ENCODE peak calls at places on chromosomes 3 and 15, in four cellular contexts. L is gastrocnemius medialis, J is astrocyte of the cerebellum, C is cardiac fibroblast. U is an unnamed sample.

GRCh38 chr3:86794336-86795065 is 196.4 kb downstream of the VGLL3 start:
- DNase-seq in L (no peak), J (no peak), C (peak), U (no peak)

GRCh38 chr3:132654190-132654589 is 5.4 kb downstream of the ACAD11 start:
- DNase-seq in L (no peak), J (no peak), C (no peak), U (no peak)

GRCh38 chr15:81174125-81174524 is 22.6 kb upstream of the IL16 start:
- DNase-seq in L (no peak), J (no peak), C (no peak), U (no peak)

GRCh38 chr3:145983101-145983500 is 177.9 kb downstream of the PLOD2 start:
- DNase-seq in L (no peak), J (no peak), C (no peak), U (no peak)

GRCh38 chr3:3464131-3464530 is 284.6 kb upstream of the CRBN start:
- DNase-seq in L (no peak), J (no peak), C (no peak), U (no peak)

GRCh38 chr3:36210840-36211655 is 169.3 kb upstream of the STAC start:
- DNase-seq in L (no peak), J (peak), C (no peak), U (no peak)

GRCh38 chr3:40191850-40192448 is 117.6 kb upstream of the EIF1B start:
- DNase-seq in L (no peak), J (peak), C (peak), U (peak)

GRCh38 chr3:134397755-134398154 is 23.5 kb upstream of the AMOTL2 start:
- DNase-seq in L (no peak), J (no peak), C (no peak), U (no peak)

GRCh38 chr15:90845201-90845949 is 23.0 kb upstream of the FURIN start:
- DNase-seq in L (peak), J (peak), C (peak), U (no peak)

GRCh38 chr15:31136016-31136415 is 34.5 kb upstream of the TRPM1 start:
- DNase-seq in L (no peak), J (no peak), C (no peak), U (no peak)

GRCh38 chr3:161070252-161070930 is 34.8 kb downstream of the B3GALNT1 start:
- DNase-seq in L (no peak), J (no peak), C (no peak), U (no peak)

GRCh38 chr15:63292771-63293170 is 15.4 kb downstream of the APH1B start:
- DNase-seq in L (no peak), J (no peak), C (peak), U (no peak)

GRCh38 chr15:50735156-50735555 is 30.4 kb downstream of the SPPL2A start:
- DNase-seq in L (no peak), J (no peak), C (no peak), U (no peak)

GRCh38 chr15:74603026-74603788 is 12.4 kb upstream of the CLK3 start:
- DNase-seq in L (no peak), J (no peak), C (no peak), U (no peak)

GRCh38 chr3:98779936-98780335 is 16.8 kb downstream of the ST3GAL6 start:
- DNase-seq in L (no peak), J (no peak), C (peak), U (no peak)

GRCh38 chr3:169091196-169091595 is 572.3 kb downstream of the MECOM start:
- DNase-seq in L (no peak), J (peak), C (peak), U (no peak)

GRCh38 chr3:53030864-53031445 is 14.9 kb downstream of the SFMBT1 start:
- DNase-seq in L (no peak), J (no peak), C (no peak), U (no peak)

GRCh38 chr3:127450331-127450730 is 140.2 kb downstream of the TPRA1 start:
- DNase-seq in L (no peak), J (no peak), C (no peak), U (peak)

GRCh38 chr3:16462679-16463078 is 50.8 kb downstream of the RFTN1 start:
- DNase-seq in L (no peak), J (no peak), C (no peak), U (no peak)

GRCh38 chr3:112392393-112393359 is 59.7 kb downstream of the CD200 start:
- DNase-seq in L (no peak), J (no peak), C (no peak), U (no peak)

GRCh38 chr3:108664266-108664665 is 74.7 kb downstream of the DZIP3 start:
- DNase-seq in L (peak), J (peak), C (peak), U (no peak)

GRCh38 chr3:122680381-122681293 is at the start of gene PARP14:
- DNase-seq in L (peak), J (peak), C (peak), U (peak)

GRCh38 chr3:168422843-168423242 is 327.1 kb upstream of the GOLIM4 start:
- DNase-seq in L (no peak), J (no peak), C (no peak), U (no peak)

GRCh38 chr3:113839551-113839950 is 963 bp downstream of the GRAMD1C start:
- DNase-seq in L (no peak), J (no peak), C (no peak), U (no peak)

GRCh38 chr3:87062685-87063084 is 71.7 kb upstream of the VGLL3 start:
- DNase-seq in L (no peak), J (no peak), C (no peak), U (no peak)

GRCh38 chr3:170179444-170179843 is 2.1 kb downstream of the PHC3 start:
- DNase-seq in L (no peak), J (no peak), C (no peak), U (no peak)

GRCh38 chr15:70713547-70714414 is 49.6 kb downstream of the UACA start:
- DNase-seq in L (no peak), J (no peak), C (peak), U (no peak)

GRCh38 chr15:64642875-64643274 is 132.5 kb downstream of the RBPMS2 start:
- DNase-seq in L (no peak), J (no peak), C (no peak), U (no peak)

GRCh38 chr15:66834863-66835557 is 133.0 kb downstream of the SMAD6 start:
- DNase-seq in L (no peak), J (no peak), C (no peak), U (peak)

GRCh38 chr3:134251731-134252391 is 1.2 kb upstream of the RYK start:
- DNase-seq in L (peak), J (no peak), C (peak), U (peak)

GRCh38 chr15:80530737-80531365 is 126.7 kb downstream of the ARNT2 start:
- DNase-seq in L (no peak), J (no peak), C (peak), U (peak)

GRCh38 chr15:96165775-96166174 is 164.7 kb upstream of the NR2F2 start:
- DNase-seq in L (no peak), J (no peak), C (no peak), U (no peak)

GRCh38 chr15:96170616-96171270 is 159.8 kb upstream of the NR2F2 start:
- DNase-seq in L (no peak), J (no peak), C (no peak), U (no peak)

GRCh38 chr15:96171271-96171739 is 159.2 kb upstream of the NR2F2 start:
- DNase-seq in L (no peak), J (no peak), C (no peak), U (no peak)

GRCh38 chr15:96162322-96162721 is 168.2 kb upstream of the NR2F2 start:
- DNase-seq in L (no peak), J (no peak), C (no peak), U (no peak)

DNA sequence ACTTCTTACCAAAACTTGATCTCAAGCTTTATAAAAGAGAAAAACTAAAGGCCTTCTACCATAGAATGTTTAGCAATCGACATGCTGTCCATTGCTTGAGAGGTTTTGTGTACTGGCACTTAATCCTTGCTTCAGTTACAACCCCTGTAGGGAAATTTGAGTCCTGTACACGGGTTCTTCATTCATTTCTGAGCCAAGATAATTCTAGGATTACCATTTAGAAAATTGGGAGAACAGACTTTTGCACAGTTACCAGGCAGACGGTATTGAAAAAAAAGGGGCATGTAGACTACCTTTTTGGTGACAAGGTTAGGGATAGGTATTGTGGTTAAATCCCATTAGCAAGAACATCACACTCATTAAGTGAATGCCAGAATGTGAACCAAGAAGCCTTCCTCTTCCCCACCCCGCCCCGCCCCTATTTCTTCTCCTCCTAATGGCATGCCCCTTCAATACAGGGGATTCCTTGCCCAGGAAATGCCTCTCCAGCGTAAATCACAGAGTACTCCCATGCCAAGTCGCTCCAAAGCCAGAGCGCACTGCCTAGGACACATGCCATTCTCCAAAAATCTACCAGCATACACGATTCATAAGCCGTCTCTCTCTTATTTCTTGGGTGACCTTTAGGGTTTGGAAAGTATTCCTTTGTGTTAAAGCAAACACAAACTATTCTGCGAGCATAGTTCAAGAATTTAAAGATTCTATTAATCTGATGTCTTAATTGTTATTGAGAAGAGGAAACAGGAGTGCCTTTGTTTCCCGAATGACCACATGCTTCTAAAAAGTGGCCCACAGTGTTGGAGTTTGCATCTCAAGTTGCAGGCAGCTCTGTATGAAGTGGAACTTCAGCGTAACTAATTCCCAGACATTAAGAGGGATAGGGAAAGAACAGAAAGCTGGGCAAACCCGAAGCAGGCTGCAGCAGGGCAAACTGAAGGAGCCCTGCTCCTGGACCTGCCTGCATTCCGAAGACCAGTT is 164.0 kb upstream of the NR2F2 start:
- DNase-seq in L (no peak), J (no peak), C (no peak), U (no peak)
- H3K4me3 ChIP-seq in L (no peak), J (no peak), C (no peak), U (no peak)

GRCh38 chr15:56244237-56244810 is 645 bp upstream of the RFX7 start:
- DNase-seq in L (no peak), J (peak), C (peak), U (peak)

GRCh38 chr15:56243117-56243773 is 434 bp downstream of the RFX7 start:
- DNase-seq in L (peak), J (no peak), C (peak), U (peak)

GRCh38 chr15:56243774-56244236 is at the start of gene RFX7:
- DNase-seq in L (peak), J (peak), C (peak), U (peak)

GRCh38 chr15:56245871-56246814 is 2.5 kb upstream of the RFX7 start:
- DNase-seq in L (peak), J (peak), C (peak), U (peak)

DNA sequence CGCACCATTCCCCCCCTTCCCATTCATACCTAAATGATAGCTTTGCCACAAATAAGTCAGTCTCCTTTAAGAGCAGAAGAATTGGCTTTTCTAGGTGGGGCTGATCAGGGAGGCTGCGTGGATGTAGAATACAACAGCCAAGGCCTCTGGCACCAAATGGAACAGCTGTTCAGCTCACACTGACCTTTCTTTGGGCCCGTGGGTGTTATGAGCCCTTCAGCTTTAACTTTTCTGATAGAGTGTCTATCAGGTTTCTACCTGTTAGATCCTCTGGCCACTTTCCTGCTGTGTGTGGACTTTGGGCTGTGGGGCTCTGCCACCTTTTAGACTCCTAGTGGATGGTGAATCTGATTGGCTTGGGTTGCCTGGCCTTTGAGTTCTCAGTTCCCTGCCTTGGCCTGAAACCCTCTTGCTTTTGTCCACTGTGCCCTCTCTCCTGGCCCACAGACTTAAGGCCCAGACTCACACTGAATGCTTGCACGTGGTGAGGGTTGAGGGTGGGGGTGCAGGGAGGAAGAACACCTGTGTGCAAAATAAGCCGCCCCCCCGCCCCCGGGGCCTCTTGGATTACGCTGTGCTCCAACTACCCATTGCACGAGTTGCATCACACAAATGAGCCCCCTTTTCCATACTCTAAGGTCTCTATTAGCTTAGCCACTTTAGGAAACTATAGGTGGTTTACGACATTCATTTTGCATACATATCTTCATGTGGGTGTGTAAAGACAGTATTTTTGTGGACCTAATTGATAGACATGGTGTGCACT is 1.3 kb upstream of the RFX7 start:
- DNase-seq in L (peak), J (no peak), C (no peak), U (peak)
- H3K4me3 ChIP-seq in L (peak), J (peak), C (peak), U (peak)

DNA sequence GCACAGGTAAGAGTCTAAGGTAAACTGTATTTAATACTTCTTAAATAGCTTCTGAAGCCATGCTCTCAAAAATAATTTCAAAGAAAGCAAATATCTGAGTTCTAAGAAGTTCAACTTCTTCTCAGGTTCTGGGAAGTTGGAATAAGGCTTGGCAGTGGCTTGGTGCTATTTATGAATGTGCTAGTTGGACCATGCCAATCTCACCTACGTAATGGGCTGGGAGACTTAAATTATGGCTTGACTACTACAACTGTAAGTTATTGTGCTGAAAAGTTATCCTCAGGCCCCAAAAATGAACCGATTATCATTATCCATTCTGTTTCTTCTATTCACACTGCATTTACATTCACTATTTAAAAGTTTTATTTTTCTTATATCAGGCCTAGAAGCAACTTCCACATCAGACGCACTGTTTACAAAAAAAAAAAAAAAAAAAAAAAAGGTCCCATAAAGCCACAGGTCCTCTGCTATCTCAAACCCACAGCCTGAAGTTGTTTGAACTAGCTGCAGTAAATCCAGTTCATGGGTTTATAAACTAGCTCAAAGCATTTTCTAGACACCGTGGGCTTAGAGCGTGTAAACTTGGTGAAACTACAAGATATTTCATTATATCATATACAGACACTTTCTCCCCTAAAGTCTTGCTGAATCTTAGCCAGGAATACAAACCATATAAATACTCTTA is 3.4 kb downstream of the LRIG1 start:
- DNase-seq in L (peak), J (no peak), C (no peak), U (no peak)
- H3K4me3 ChIP-seq in L (no peak), J (no peak), C (no peak), U (peak)

GRCh38 chr3:156014456-156014855 is 105.9 kb upstream of the KCNAB1 start:
- DNase-seq in L (no peak), J (no peak), C (no peak), U (no peak)

GRCh38 chr3:156005698-156006097 is 114.7 kb upstream of the KCNAB1 start:
- DNase-seq in L (no peak), J (no peak), C (no peak), U (no peak)

DNA sequence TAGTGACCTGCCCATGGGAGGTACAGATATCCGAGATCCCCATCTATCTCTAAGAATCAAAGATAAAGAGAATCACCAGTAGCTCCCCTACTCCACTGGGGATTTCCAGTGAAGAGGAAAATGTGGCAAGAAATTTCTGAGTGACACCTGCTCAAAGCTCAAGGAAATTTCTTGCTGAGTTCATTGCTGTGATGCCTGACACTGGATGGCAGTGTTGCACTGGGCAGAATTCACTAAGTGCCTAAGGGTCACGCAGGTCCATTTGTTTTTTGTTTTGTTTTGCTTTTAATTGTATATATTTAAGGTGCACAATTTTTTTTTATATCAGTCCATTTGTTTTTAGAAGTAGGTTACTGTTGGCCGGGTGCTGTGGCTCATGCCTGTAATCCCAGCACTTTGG is 109.5 kb upstream of the KCNAB1 start:
- DNase-seq in L (no peak), J (no peak), C (peak), U (no peak)
- H3K4me3 ChIP-seq in L (no peak), J (no peak), C (no peak), U (no peak)